ENCODE peak calls at places on chromosomes 13 and 19, in nine cellular contexts. D is occipital lobe; N is Right ventricle myocardium superior; F is tibial nerve; Z is mesendoderm; O is ELR; I is left ventricle myocardium inferior; C is activated naive CD4-positive, alpha-beta T cell; Q is activated CD8-positive, alpha-beta T cell treated with anti-CD3 and anti-CD28 coated beads for 36 hours. W is an unnamed sample.

GRCh38 chr13:39296193-39296592 is 257.9 kb downstream of the NHLRC3 start:
- DNase-seq in Q (no peak), I (no peak), N (no peak), C (no peak), D (no peak), O (no peak), F (no peak), Z (no peak), W (no peak)

GRCh38 chr19:15210323-15210774 is 9.6 kb upstream of the NOTCH3 start:
- DNase-seq in Q (no peak), N (peak; percentile 72), F (no peak), D (no peak), I (peak; percentile 44), Z (no peak), C (no peak), O (peak; percentile 86), W (no peak)

GRCh38 chr13:75749407-75749806 is 113.3 kb downstream of the LMO7 start:
- DNase-seq in I (no peak), N (no peak), Q (no peak), O (no peak), F (no peak), Z (no peak), D (no peak), C (no peak), W (no peak)

GRCh38 chr13:76025392-76025791 is 389.3 kb downstream of the LMO7 start:
- DNase-seq in D (no peak), Z (no peak), C (no peak), O (no peak), Q (no peak), N (no peak), I (no peak), F (no peak), W (no peak)

GRCh38 chr19:51887522-51888498 is at the start of gene ZNF577:
- DNase-seq in C (peak; percentile 24), N (peak; percentile 93), O (peak; percentile 84), F (peak; percentile 75), I (peak; percentile 93), Z (peak; percentile 98), Q (peak; percentile 84), D (peak; percentile 82), W (no peak)

GRCh38 chr13:38866649-38867048 is 124.0 kb downstream of the STOML3 start:
- DNase-seq in O (peak; percentile 21), Q (no peak), Z (no peak), F (no peak), I (no peak), N (no peak), C (no peak), D (no peak), W (no peak)

GRCh38 chr19:7863157-7863970 is 10.8 kb downstream of the PRR36 start:
- DNase-seq in D (no peak), Q (peak; percentile 20), N (no peak), C (no peak), O (no peak), Z (peak; percentile 57), F (no peak), I (no peak), W (no peak)

GRCh38 chr13:97276862-97277269 is 54.7 kb downstream of the MBNL2 start:
- DNase-seq in I (no peak), Q (no peak), Z (no peak), N (no peak), F (no peak), C (no peak), D (no peak), O (peak; percentile 58), W (no peak)

GRCh38 chr13:22064854-22065646 is 394.2 kb downstream of the FGF9 start:
- DNase-seq in Q (no peak), I (no peak), D (no peak), N (no peak), C (no peak), F (no peak), Z (peak; percentile 64), O (no peak), W (no peak)

GRCh38 chr13:51769455-51770127 is 34.4 kb downstream of the DHRS12 start:
- DNase-seq in C (no peak), Q (no peak), F (peak; percentile 75), O (no peak), Z (no peak), D (no peak), I (peak; percentile 73), N (peak; percentile 80), W (no peak)

GRCh38 chr13:111396457-111396856 is 76.0 kb downstream of the TEX29 start:
- DNase-seq in Q (no peak), N (no peak), F (no peak), Z (no peak), I (no peak), D (no peak), O (no peak), C (no peak), W (no peak)

GRCh38 chr19:18895038-18895827 is 725 bp downstream of the CERS1 start:
- DNase-seq in I (no peak), D (peak; percentile 90), Z (peak; percentile 81), Q (peak; percentile 14), O (peak; percentile 66), C (no peak), F (no peak), N (peak; percentile 62), W (no peak)

GRCh38 chr19:35144600-35145436 is 1.8 kb downstream of the FXYD7 start:
- DNase-seq in Z (peak; percentile 93), F (no peak), O (peak; percentile 59), D (peak; percentile 57), Q (no peak), I (no peak), C (no peak), N (no peak), W (no peak)

GRCh38 chr13:39422845-39423565 is 180.0 kb downstream of the LHFPL6 start:
- DNase-seq in D (no peak), Q (no peak), F (no peak), O (peak; percentile 9), N (no peak), C (no peak), I (no peak), Z (no peak), W (no peak)

GRCh38 chr19:30450101-30450500 is 77.9 kb downstream of the ZNF536 start:
- DNase-seq in Q (no peak), D (peak; percentile 65), F (no peak), N (no peak), I (peak; percentile 36), O (no peak), Z (peak; percentile 82), C (no peak), W (no peak)

GRCh38 chr13:40779049-40779448 is 8.1 kb upstream of the MRPS31 start:
- DNase-seq in O (no peak), D (no peak), C (no peak), N (no peak), F (no peak), Q (no peak), I (no peak), Z (peak; percentile 44), W (no peak)

GRCh38 chr19:19866599-19867248 is 1.0 kb downstream of the ZNF253 start:
- DNase-seq in D (no peak), Z (peak; percentile 95), N (no peak), I (no peak), Q (peak; percentile 78), O (peak; percentile 3), F (no peak), C (no peak), W (no peak)

GRCh38 chr13:27088619-27089018 is 83.0 kb downstream of the USP12 start:
- DNase-seq in C (no peak), Z (no peak), N (no peak), O (no peak), Q (no peak), F (no peak), I (no peak), D (no peak), W (no peak)

GRCh38 chr19:15248648-15249559 is 16.7 kb upstream of the EPHX3 start:
- DNase-seq in D (peak; percentile 27), Q (no peak), C (no peak), N (peak; percentile 93), I (peak; percentile 89), F (peak; percentile 85), Z (no peak), O (peak; percentile 92), W (no peak)

GRCh38 chr19:31274964-31275319 is 74.3 kb downstream of the TSHZ3 start:
- DNase-seq in F (no peak), C (no peak), Q (no peak), Z (no peak), D (no peak), N (no peak), I (no peak), O (no peak), W (no peak)

GRCh38 chr19:19460761-19461265 is 54.5 kb downstream of the TSSK6 start:
- DNase-seq in F (peak; percentile 33), Q (peak; percentile 83), I (peak; percentile 69), N (peak; percentile 75), O (peak; percentile 50), D (peak; percentile 58), C (peak; percentile 50), Z (peak; percentile 63), W (no peak)

GRCh38 chr19:13832096-13832495 is 36.9 kb downstream of the ZSWIM4 start:
- DNase-seq in Z (no peak), I (no peak), D (no peak), F (no peak), N (no peak), O (no peak), C (no peak), Q (no peak), W (no peak)

GRCh38 chr19:52170863-52171320 is 529 bp downstream of the ZNF836 start:
- DNase-seq in C (no peak), O (no peak), Q (no peak), N (peak; percentile 56), D (no peak), I (peak; percentile 20), F (no peak), Z (peak; percentile 43), W (no peak)

GRCh38 chr13:109271555-109271954 is 514.8 kb downstream of the IRS2 start:
- DNase-seq in I (no peak), C (no peak), N (no peak), Z (no peak), D (no peak), O (no peak), Q (no peak), F (no peak), W (no peak)

GRCh38 chr13:29481603-29482002 is 113.9 kb downstream of the SLC7A1 start:
- DNase-seq in N (no peak), D (no peak), I (no peak), Z (no peak), C (no peak), F (no peak), Q (no peak), O (no peak), W (no peak)

GRCh38 chr19:2363419-2363818 is 3.4 kb downstream of the TMPRSS9 start:
- DNase-seq in O (no peak), Z (no peak), C (no peak), F (no peak), I (no peak), Q (no peak), N (no peak), D (no peak), W (no peak)

GRCh38 chr13:99752373-99752772 is 219.2 kb downstream of the ZIC5 start:
- DNase-seq in O (no peak), Q (no peak), Z (no peak), N (no peak), F (no peak), I (no peak), D (no peak), C (no peak), W (no peak)